ENCODE peak calls at places on chromosomes 13 and 19, in seven cellular contexts. A, E, B, Z, R, S and Y are unnamed samples. For H3K36me3, the result is how much of the 10 kb centered on the place peaks cover.

GRCh38 chr19:55117063-55117635 is 288 bp downstream of the PPP1R12C start:
- DNase-seq in E (peak), R (no peak), B (peak), A (no peak), Z (no peak), S (peak), Y (no peak)

GRCh38 chr19:7348587-7349230 is at the start of gene ARHGEF18:
- DNase-seq in B (no peak), A (peak), S (no peak), R (peak), Z (no peak), E (peak), Y (peak)

GRCh38 chr13:29852464-29853054 is 2.1 kb upstream of the UBL3 start:
- DNase-seq in B (peak), A (no peak), Z (no peak), S (no peak), R (no peak), E (no peak), Y (no peak)

GRCh38 chr13:100890645-100891044 is 216.1 kb upstream of the TMTC4 start:
- DNase-seq in E (no peak), Z (no peak), S (no peak), R (no peak), A (no peak), B (no peak), Y (no peak)

GRCh38 chr19:51352783-51353360 is 10.9 kb upstream of the VSIG10L start:
- DNase-seq in Z (no peak), R (no peak), B (no peak), S (no peak), E (no peak), A (no peak), Y (no peak)

GRCh38 chr13:113584870-113585671 is 518 bp downstream of the TFDP1 start:
- DNase-seq in E (peak), S (no peak), B (peak), R (peak), Z (no peak), A (no peak), Y (no peak)

GRCh38 chr19:12626958-12627357 is 16.2 kb downstream of the ZNF791 start:
- DNase-seq in R (no peak), B (no peak), Z (no peak), A (no peak), S (no peak), E (no peak), Y (no peak)

GRCh38 chr19:49340069-49340864 is 5.1 kb downstream of the CD37 start:
- DNase-seq in A (no peak), B (peak), Z (peak), E (peak), S (no peak), R (peak), Y (peak)

GRCh38 chr13:48804836-48805601 is 151.3 kb downstream of the CYSLTR2 start:
- DNase-seq in R (no peak), S (no peak), B (no peak), A (no peak), E (no peak), Z (no peak), Y (no peak)

GRCh38 chr13:25247345-25247744 is 39.9 kb downstream of the MTMR6 start:
- DNase-seq in E (no peak), R (no peak), S (no peak), A (no peak), B (no peak), Z (no peak), Y (no peak)

GRCh38 chr13:74067818-74068217 is 66.4 kb downstream of the KLF12 start:
- DNase-seq in Z (no peak), A (no peak), S (no peak), B (no peak), E (no peak), R (no peak), Y (no peak)

GRCh38 chr19:50649433-50650391 is at the start of gene C19orf81:
- DNase-seq in A (no peak), Z (no peak), B (peak), S (no peak), E (no peak), R (no peak), Y (no peak)

GRCh38 chr19:42028304-42029216 is 34.5 kb upstream of the ATP1A3 start:
- DNase-seq in R (no peak), Z (no peak), A (no peak), B (no peak), E (no peak), S (peak), Y (no peak)

GRCh38 chr19:12757544-12758274 is 6.1 kb downstream of the BEST2 start:
- DNase-seq in B (peak), A (peak), R (peak), Z (peak), E (peak), S (peak), Y (peak)

GRCh38 chr19:6164906-6165531 is 29.6 kb downstream of the ACSBG2 start:
- DNase-seq in A (no peak), B (peak), R (no peak), E (no peak), S (no peak), Z (no peak), Y (no peak)

GRCh38 chr19:4455742-4456565 is 1.6 kb downstream of the UBXN6 start:
- DNase-seq in E (peak), B (peak), Z (no peak), S (no peak), A (no peak), R (no peak), Y (no peak)

GRCh38 chr19:47375694-47376588 is 26.8 kb downstream of the DHX34 start:
- DNase-seq in Z (no peak), R (no peak), E (no peak), B (no peak), S (no peak), A (no peak), Y (no peak)

GRCh38 chr13:112733112-112733511 is 43.3 kb downstream of the ATP11A start:
- DNase-seq in A (no peak), R (no peak), S (no peak), B (no peak), E (no peak), Z (no peak), Y (no peak)

GRCh38 chr19:45902651-45903625 is 525 bp upstream of the MYPOP start:
- DNase-seq in S (peak), B (peak), Z (peak), R (peak), A (peak), E (peak), Y (peak)

GRCh38 chr19:7899751-7900352 is 3.8 kb upstream of the MAP2K7 start:
- DNase-seq in E (no peak), Z (no peak), B (no peak), S (no peak), A (no peak), R (no peak), Y (no peak)

GRCh38 chr19:56131651-56132050 is 9.4 kb upstream of the ZNF444 start:
- DNase-seq in Z (no peak), B (no peak), A (no peak), S (no peak), R (no peak), E (no peak), Y (no peak)

GRCh38 chr19:21482863-21483276 is 22.5 kb upstream of the ZNF429 start:
- DNase-seq in E (peak), R (peak), A (peak), S (peak), Z (peak), B (peak), Y (no peak)

GRCh38 chr13:113002206-113002821 is 33.3 kb downstream of the MCF2L start:
- DNase-seq in A (no peak), B (no peak), E (no peak), Z (no peak), R (no peak), S (no peak), Y (no peak)

GRCh38 chr19:50349277-50350057 is 16.0 kb downstream of the NAPSA start:
- DNase-seq in E (no peak), S (no peak), R (no peak), A (no peak), Z (no peak), B (no peak), Y (no peak)

GRCh38 chr19:38148337-38148736 is 75.7 kb downstream of the DPF1 start:
- DNase-seq in R (no peak), A (no peak), Z (no peak), S (no peak), B (no peak), E (no peak), Y (no peak)

GRCh38 chr13:69319659-69320058 is 788.0 kb upstream of the ATXN8OS start:
- DNase-seq in A (no peak), E (no peak), S (no peak), B (no peak), Z (no peak), R (no peak), Y (no peak)

GRCh38 chr13:22278336-22278929 is 607.6 kb downstream of the FGF9 start:
- DNase-seq in S (peak), Z (peak), R (peak), A (peak), E (peak), B (peak), Y (peak)

GRCh38 chr13:30234763-30235162 is 72.6 kb downstream of the KATNAL1 start:
- DNase-seq in E (no peak), A (no peak), B (no peak), S (no peak), R (no peak), Z (no peak), Y (no peak)

GRCh38 chr19:47735131-47735530 is 10.2 kb upstream of the NOP53 start:
- DNase-seq in Z (no peak), R (no peak), E (no peak), A (no peak), S (no peak), B (no peak), Y (no peak)

DNA sequence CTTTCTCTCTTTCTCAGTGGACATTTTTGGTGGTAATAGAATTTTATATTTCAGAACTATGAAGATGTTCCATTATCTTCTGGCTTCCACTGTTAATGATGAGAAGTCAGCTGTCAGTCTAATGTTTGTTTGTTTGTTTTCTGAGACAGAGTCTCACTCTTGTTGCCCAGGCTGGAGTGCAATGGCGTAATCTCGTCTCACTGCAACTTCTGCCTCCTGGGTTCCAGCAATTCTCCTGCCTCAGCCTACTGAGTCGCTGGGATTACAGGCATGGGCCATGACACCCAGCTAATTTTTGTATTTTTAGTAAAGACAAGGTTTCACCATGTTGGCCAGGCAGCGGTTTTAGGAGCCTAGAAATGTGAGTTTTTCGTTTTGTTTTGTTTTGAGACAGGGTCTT is 4.7 kb downstream of the ZNF317 start:
- DNase-seq in B (peak), A (no peak), Z (no peak), E (no peak), R (no peak), S (no peak), Y (no peak)
- H3K36me3 ChIP-seq in B (under half), A (under half), Z (under half), E (under half), R (under half), S (under half), Y (under half)

GRCh38 chr13:109274188-109274821 is 512.1 kb downstream of the IRS2 start:
- DNase-seq in B (peak), Z (no peak), E (no peak), A (no peak), R (no peak), S (no peak), Y (peak)
- H3K36me3 ChIP-seq in B (under half), Z (under half), E (under half), A (under half), R (under half), S (under half), Y (under half)

GRCh38 chr19:1219786-1220451 is 14.3 kb downstream of the STK11 start:
- DNase-seq in R (no peak), B (no peak), E (no peak), A (no peak), S (no peak), Z (no peak), Y (no peak)
- H3K36me3 ChIP-seq in R (under half), B (under half), E (under half), A (under half), S (under half), Z (under half), Y (under half)

GRCh38 chr19:9672893-9673292 is 2.0 kb downstream of the ZNF562 start:
- DNase-seq in B (no peak), S (no peak), R (no peak), E (no peak), A (no peak), Z (no peak), Y (no peak)
- H3K36me3 ChIP-seq in B (under half), S (under half), R (under half), E (under half), A (under half), Z (under half), Y (under half)

DNA sequence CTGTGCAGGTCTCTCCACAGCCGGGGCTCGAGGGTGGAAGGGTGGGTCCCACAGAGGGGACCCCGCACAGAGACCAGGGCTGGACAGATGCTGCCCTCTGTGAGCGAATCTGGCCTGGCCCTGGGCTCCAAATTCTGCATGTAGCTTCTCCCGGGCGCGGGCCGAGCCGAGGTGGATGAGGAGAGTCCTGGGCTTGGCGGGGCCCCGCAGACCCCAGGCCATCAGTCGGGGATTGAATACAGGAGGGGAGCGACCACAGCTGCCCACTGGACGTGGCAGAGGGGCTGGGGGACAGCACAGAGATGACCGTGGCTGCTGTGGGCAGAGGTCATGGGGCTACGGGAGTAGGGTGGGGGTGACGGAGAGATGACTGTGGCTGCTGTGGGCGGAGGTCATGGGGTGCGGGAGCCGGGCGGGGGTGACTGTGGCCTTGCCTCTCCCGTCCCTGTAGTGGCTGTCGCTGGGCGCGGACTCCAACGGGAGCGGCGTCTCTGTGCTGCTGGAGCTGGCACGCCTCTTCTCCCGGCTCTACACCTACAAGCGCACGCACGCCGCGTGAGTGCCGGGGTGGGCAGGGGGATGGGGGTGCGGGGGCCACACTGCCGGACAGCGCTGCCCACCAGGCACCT is 15.5 kb downstream of the NCLN start:
- DNase-seq in S (no peak), B (no peak), Z (no peak), E (no peak), R (no peak), A (no peak), Y (no peak)
- H3K36me3 ChIP-seq in S (under half), B (under half), Z (under half), E (under half), R (under half), A (under half), Y (half or more)

DNA sequence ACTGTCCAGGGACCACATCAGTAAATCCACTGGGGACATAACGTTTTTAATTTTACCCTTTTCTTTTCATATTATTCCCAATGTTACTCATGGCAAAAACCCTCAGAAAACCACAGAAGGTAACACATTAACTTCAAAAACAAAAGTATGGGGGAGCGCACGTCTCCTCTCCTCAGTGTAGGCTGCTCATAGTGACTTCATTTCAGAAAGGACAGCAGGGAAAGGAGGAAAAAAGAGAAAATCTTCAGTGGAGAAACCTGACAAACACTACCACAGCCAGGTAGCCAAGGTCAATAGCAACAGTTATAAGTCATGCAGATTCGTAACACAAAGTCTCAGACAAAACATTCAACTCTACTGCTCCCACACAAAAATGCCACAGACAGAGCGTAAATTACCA is 21.4 kb downstream of the DZIP1 start:
- DNase-seq in S (no peak), B (no peak), R (no peak), Z (no peak), E (no peak), A (no peak), Y (no peak)
- H3K36me3 ChIP-seq in S (under half), B (half or more), R (under half), Z (under half), E (under half), A (under half), Y (under half)